ENCODE peak calls at places on chromosomes 3 and 15, in five cellular contexts. One of them, this sample, is unnamed.

GRCh38 chr3:138673641-138674040 is 65.1 kb downstream of the FAIM start:
- DNase-seq in HT1080: peak; percentile 42
- DNase-seq in SW 1271: no peak
- DNase-seq in lung microvascular endothelial cell: peak; percentile 60
- DNase-seq in choroid plexus epithelial cell: peak; percentile 86
- DNase-seq in this sample: no peak

GRCh38 chr15:39685999-39686613 is 96.5 kb downstream of the FSIP1 start:
- DNase-seq in HT1080: peak; percentile 51
- DNase-seq in SW 1271: peak; percentile 16
- DNase-seq in lung microvascular endothelial cell: peak; percentile 66
- DNase-seq in choroid plexus epithelial cell: peak; percentile 81
- DNase-seq in this sample: peak; percentile 27

GRCh38 chr3:46713898-46714552 is 3.6 kb downstream of the PRSS50 start:
- DNase-seq in HT1080: no peak
- DNase-seq in SW 1271: no peak
- DNase-seq in lung microvascular endothelial cell: no peak
- DNase-seq in choroid plexus epithelial cell: no peak
- DNase-seq in this sample: peak; percentile 20

GRCh38 chr3:10189557-10190374 is 25.0 kb downstream of the IRAK2 start:
- DNase-seq in HT1080: peak; percentile 93
- DNase-seq in SW 1271: peak; percentile 84
- DNase-seq in lung microvascular endothelial cell: peak; percentile 94
- DNase-seq in choroid plexus epithelial cell: peak; percentile 65
- DNase-seq in this sample: peak; percentile 55

GRCh38 chr3:62559831-62560445 is 186.6 kb upstream of the FEZF2 start:
- DNase-seq in HT1080: peak; percentile 49
- DNase-seq in SW 1271: peak; percentile 50
- DNase-seq in lung microvascular endothelial cell: peak; percentile 63
- DNase-seq in choroid plexus epithelial cell: peak; percentile 77
- DNase-seq in this sample: no peak

GRCh38 chr3:125220681-125221429 is 8.3 kb upstream of the SLC12A8 start:
- DNase-seq in HT1080: no peak
- DNase-seq in SW 1271: no peak
- DNase-seq in lung microvascular endothelial cell: no peak
- DNase-seq in choroid plexus epithelial cell: peak; percentile 26
- DNase-seq in this sample: no peak

GRCh38 chr15:93164409-93164808 is 75.4 kb upstream of the RGMA start:
- DNase-seq in HT1080: no peak
- DNase-seq in SW 1271: no peak
- DNase-seq in lung microvascular endothelial cell: no peak
- DNase-seq in choroid plexus epithelial cell: no peak
- DNase-seq in this sample: no peak

GRCh38 chr3:59286791-59287531 is 237.1 kb upstream of the CFAP20DC start:
- DNase-seq in HT1080: peak; percentile 79
- DNase-seq in SW 1271: no peak
- DNase-seq in lung microvascular endothelial cell: no peak
- DNase-seq in choroid plexus epithelial cell: no peak
- DNase-seq in this sample: peak; percentile 49

GRCh38 chr3:96101013-96101412 is 713.4 kb upstream of the EPHA6 start:
- DNase-seq in HT1080: no peak
- DNase-seq in SW 1271: no peak
- DNase-seq in lung microvascular endothelial cell: no peak
- DNase-seq in choroid plexus epithelial cell: no peak
- DNase-seq in this sample: no peak

GRCh38 chr15:64919721-64920120 is 8.0 kb downstream of the ANKDD1A start:
- DNase-seq in HT1080: no peak
- DNase-seq in SW 1271: no peak
- DNase-seq in lung microvascular endothelial cell: no peak
- DNase-seq in choroid plexus epithelial cell: no peak
- DNase-seq in this sample: no peak

GRCh38 chr3:102354818-102355515 is 79.8 kb upstream of the ZPLD1 start:
- DNase-seq in HT1080: peak; percentile 65
- DNase-seq in SW 1271: peak; percentile 4
- DNase-seq in lung microvascular endothelial cell: peak; percentile 17
- DNase-seq in choroid plexus epithelial cell: peak; percentile 85
- DNase-seq in this sample: no peak

GRCh38 chr15:91522609-91523332 is 330.7 kb upstream of the SLCO3A1 start:
- DNase-seq in HT1080: peak; percentile 56
- DNase-seq in SW 1271: no peak
- DNase-seq in lung microvascular endothelial cell: no peak
- DNase-seq in choroid plexus epithelial cell: no peak
- DNase-seq in this sample: no peak

GRCh38 chr3:13648060-13648743 is 99.3 kb downstream of the FBLN2 start:
- DNase-seq in HT1080: peak; percentile 71
- DNase-seq in SW 1271: peak; percentile 69
- DNase-seq in lung microvascular endothelial cell: peak; percentile 79
- DNase-seq in choroid plexus epithelial cell: peak; percentile 87
- DNase-seq in this sample: peak; percentile 85

GRCh38 chr3:149596136-149596770 is 61.6 kb downstream of the WWTR1 start:
- DNase-seq in HT1080: peak; percentile 61
- DNase-seq in SW 1271: peak; percentile 52
- DNase-seq in lung microvascular endothelial cell: peak; percentile 70
- DNase-seq in choroid plexus epithelial cell: peak; percentile 44
- DNase-seq in this sample: no peak

GRCh38 chr15:63905558-63906265 is 72.0 kb upstream of the HERC1 start:
- DNase-seq in HT1080: peak; percentile 23
- DNase-seq in SW 1271: no peak
- DNase-seq in lung microvascular endothelial cell: peak; percentile 85
- DNase-seq in choroid plexus epithelial cell: peak; percentile 27
- DNase-seq in this sample: no peak

GRCh38 chr3:72694398-72694797 is 153.8 kb downstream of the SHQ1 start:
- DNase-seq in HT1080: peak; percentile 32
- DNase-seq in SW 1271: no peak
- DNase-seq in lung microvascular endothelial cell: no peak
- DNase-seq in choroid plexus epithelial cell: peak; percentile 71
- DNase-seq in this sample: no peak

GRCh38 chr15:59524331-59524731 is 86.3 kb downstream of the FAM81A start:
- DNase-seq in HT1080: no peak
- DNase-seq in SW 1271: no peak
- DNase-seq in lung microvascular endothelial cell: no peak
- DNase-seq in choroid plexus epithelial cell: no peak
- DNase-seq in this sample: no peak

GRCh38 chr3:13544951-13545651 is 3.8 kb upstream of the FBLN2 start:
- DNase-seq in HT1080: no peak
- DNase-seq in SW 1271: no peak
- DNase-seq in lung microvascular endothelial cell: no peak
- DNase-seq in choroid plexus epithelial cell: no peak
- DNase-seq in this sample: no peak

GRCh38 chr3:46926039-46926438 is 48.5 kb downstream of the PTH1R start:
- DNase-seq in HT1080: peak; percentile 37
- DNase-seq in SW 1271: no peak
- DNase-seq in lung microvascular endothelial cell: peak; percentile 77
- DNase-seq in choroid plexus epithelial cell: peak; percentile 88
- DNase-seq in this sample: no peak

GRCh38 chr3:153173758-153174516 is 11.9 kb downstream of the RAP2B start:
- DNase-seq in HT1080: peak; percentile 84
- DNase-seq in SW 1271: peak; percentile 45
- DNase-seq in lung microvascular endothelial cell: no peak
- DNase-seq in choroid plexus epithelial cell: peak; percentile 57
- DNase-seq in this sample: no peak

GRCh38 chr3:53161345-53161819 is 373 bp downstream of the PRKCD start:
- DNase-seq in HT1080: no peak
- DNase-seq in SW 1271: no peak
- DNase-seq in lung microvascular endothelial cell: peak; percentile 16
- DNase-seq in choroid plexus epithelial cell: no peak
- DNase-seq in this sample: peak; percentile 42

GRCh38 chr3:39401983-39402382 is 4.5 kb upstream of the RPSA start:
- DNase-seq in HT1080: no peak
- DNase-seq in SW 1271: no peak
- DNase-seq in lung microvascular endothelial cell: no peak
- DNase-seq in choroid plexus epithelial cell: peak; percentile 25
- DNase-seq in this sample: no peak

GRCh38 chr3:103002447-103002846 is 567.6 kb downstream of the ZPLD1 start:
- DNase-seq in HT1080: peak; percentile 25
- DNase-seq in SW 1271: no peak
- DNase-seq in lung microvascular endothelial cell: no peak
- DNase-seq in choroid plexus epithelial cell: no peak
- DNase-seq in this sample: no peak

GRCh38 chr3:186138272-186138981 is 29.5 kb upstream of the ETV5 start:
- DNase-seq in HT1080: no peak
- DNase-seq in SW 1271: no peak
- DNase-seq in lung microvascular endothelial cell: no peak
- DNase-seq in choroid plexus epithelial cell: peak; percentile 5
- DNase-seq in this sample: no peak

GRCh38 chr3:174330303-174330702 is 528.8 kb upstream of the NAALADL2 start:
- DNase-seq in HT1080: peak; percentile 71
- DNase-seq in SW 1271: peak; percentile 30
- DNase-seq in lung microvascular endothelial cell: peak; percentile 3
- DNase-seq in choroid plexus epithelial cell: peak; percentile 51
- DNase-seq in this sample: no peak

GRCh38 chr3:123914829-123915228 is 30.7 kb upstream of the MYLK start:
- DNase-seq in HT1080: peak; percentile 10
- DNase-seq in SW 1271: no peak
- DNase-seq in lung microvascular endothelial cell: no peak
- DNase-seq in choroid plexus epithelial cell: no peak
- DNase-seq in this sample: no peak

This sample was measured in stimulated activated naive CD8-positive, alpha-beta T cell treated with anti-CD3 and anti-CD28 coated beads, Interleukin-15, Interleukin-2, amounts not matched to agents 100 U/mL and 50 U/mL, for 24 hours.